ENCODE peak calls at places on chromosomes 11 and 22, in seven cellular contexts. One of them, this sample, is unnamed. For H3K4me1, the result is how much of the 10 kb centered on the place peaks cover.

GRCh38 chr11:88087281-88087680 is 88.0 kb downstream of the RAB38 start:
- DNase-seq in endodermal cell: no peak
- DNase-seq in psoas muscle: no peak
- DNase-seq in A549: no peak
- DNase-seq in lung: no peak
- DNase-seq in fibroblast of lung: no peak
- DNase-seq in pancreas: no peak
- DNase-seq in this sample: no peak

GRCh38 chr11:47271328-47271727 is 1.4 kb downstream of the MADD start:
- DNase-seq in pancreas: no peak
- DNase-seq in A549: no peak
- DNase-seq in lung: no peak
- DNase-seq in psoas muscle: no peak
- DNase-seq in fibroblast of lung: no peak
- DNase-seq in endodermal cell: no peak
- DNase-seq in this sample: no peak

GRCh38 chr11:59898046-59898445 is 19.5 kb downstream of the OOSP3 start:
- DNase-seq in endodermal cell: no peak
- DNase-seq in pancreas: no peak
- DNase-seq in A549: no peak
- DNase-seq in lung: no peak
- DNase-seq in psoas muscle: no peak
- DNase-seq in fibroblast of lung: no peak
- DNase-seq in this sample: no peak

GRCh38 chr22:42673898-42674390 is 24.8 kb upstream of the CYB5R3 start:
- DNase-seq in psoas muscle: no peak
- DNase-seq in fibroblast of lung: peak
- DNase-seq in lung: no peak
- DNase-seq in A549: no peak
- DNase-seq in pancreas: no peak
- DNase-seq in endodermal cell: no peak
- DNase-seq in this sample: no peak

GRCh38 chr11:130528301-130528651 is 79.8 kb downstream of the ADAMTS15 start:
- DNase-seq in A549: no peak
- DNase-seq in pancreas: no peak
- DNase-seq in fibroblast of lung: peak
- DNase-seq in lung: no peak
- DNase-seq in endodermal cell: no peak
- DNase-seq in psoas muscle: no peak
- DNase-seq in this sample: no peak

GRCh38 chr11:105357764-105358163 is 218.2 kb upstream of the CARD18 start:
- DNase-seq in A549: no peak
- DNase-seq in endodermal cell: no peak
- DNase-seq in fibroblast of lung: no peak
- DNase-seq in psoas muscle: no peak
- DNase-seq in lung: no peak
- DNase-seq in pancreas: no peak
- DNase-seq in this sample: no peak

GRCh38 chr22:38802671-38803121 is 8.8 kb upstream of the DNAL4 start:
- DNase-seq in pancreas: no peak
- DNase-seq in A549: peak
- DNase-seq in fibroblast of lung: peak
- DNase-seq in psoas muscle: peak
- DNase-seq in endodermal cell: peak
- DNase-seq in lung: peak
- DNase-seq in this sample: peak

GRCh38 chr22:45262931-45263789 is 21.6 kb upstream of the UPK3A start:
- DNase-seq in lung: peak
- DNase-seq in psoas muscle: peak
- DNase-seq in pancreas: no peak
- DNase-seq in endodermal cell: no peak
- DNase-seq in fibroblast of lung: no peak
- DNase-seq in A549: no peak
- DNase-seq in this sample: no peak

GRCh38 chr11:6612816-6613136 is 760 bp upstream of the TAF10 start:
- DNase-seq in fibroblast of lung: no peak
- DNase-seq in A549: no peak
- DNase-seq in pancreas: no peak
- DNase-seq in psoas muscle: no peak
- DNase-seq in lung: no peak
- DNase-seq in endodermal cell: peak
- DNase-seq in this sample: peak

GRCh38 chr22:38731703-38732161 is 24.1 kb downstream of the SUN2 start:
- DNase-seq in A549: no peak
- DNase-seq in endodermal cell: no peak
- DNase-seq in lung: no peak
- DNase-seq in fibroblast of lung: no peak
- DNase-seq in psoas muscle: no peak
- DNase-seq in pancreas: no peak
- DNase-seq in this sample: no peak

GRCh38 chr11:61756452-61757212 is 4.2 kb downstream of the MYRF start:
- DNase-seq in A549: peak
- DNase-seq in pancreas: peak
- DNase-seq in lung: no peak
- DNase-seq in fibroblast of lung: peak
- DNase-seq in endodermal cell: no peak
- DNase-seq in psoas muscle: no peak
- DNase-seq in this sample: no peak

GRCh38 chr11:123590296-123590912 is 64.0 kb downstream of the SCN3B start:
- DNase-seq in A549: peak
- DNase-seq in pancreas: no peak
- DNase-seq in fibroblast of lung: peak
- DNase-seq in psoas muscle: peak
- DNase-seq in endodermal cell: no peak
- DNase-seq in lung: no peak
- DNase-seq in this sample: no peak

GRCh38 chr22:26585104-26585790 is 4.7 kb downstream of the TPST2 start:
- DNase-seq in endodermal cell: no peak
- DNase-seq in lung: peak
- DNase-seq in psoas muscle: peak
- DNase-seq in A549: peak
- DNase-seq in pancreas: no peak
- DNase-seq in fibroblast of lung: peak
- DNase-seq in this sample: peak

GRCh38 chr11:61972112-61972795 is 4.8 kb upstream of the FTH1 start:
- DNase-seq in psoas muscle: no peak
- DNase-seq in A549: no peak
- DNase-seq in lung: no peak
- DNase-seq in fibroblast of lung: no peak
- DNase-seq in pancreas: no peak
- DNase-seq in endodermal cell: no peak
- DNase-seq in this sample: no peak

GRCh38 chr11:116111546-116111945 is 607.3 kb upstream of the CADM1 start:
- DNase-seq in lung: no peak
- DNase-seq in endodermal cell: peak
- DNase-seq in pancreas: no peak
- DNase-seq in A549: no peak
- DNase-seq in psoas muscle: no peak
- DNase-seq in fibroblast of lung: no peak
- DNase-seq in this sample: no peak

GRCh38 chr22:38844661-38845367 is 986 bp upstream of the NPTXR start:
- DNase-seq in psoas muscle: no peak
- DNase-seq in fibroblast of lung: no peak
- DNase-seq in A549: no peak
- DNase-seq in lung: no peak
- DNase-seq in endodermal cell: no peak
- DNase-seq in pancreas: no peak
- DNase-seq in this sample: no peak

GRCh38 chr22:28477556-28477955 is 202.1 kb downstream of the TTC28 start:
- DNase-seq in pancreas: no peak
- DNase-seq in endodermal cell: no peak
- DNase-seq in lung: no peak
- DNase-seq in A549: no peak
- DNase-seq in fibroblast of lung: no peak
- DNase-seq in psoas muscle: no peak
- DNase-seq in this sample: no peak

GRCh38 chr11:79617561-79617960 is 176.7 kb upstream of the TENM4 start:
- DNase-seq in pancreas: no peak
- DNase-seq in A549: no peak
- DNase-seq in psoas muscle: no peak
- DNase-seq in lung: no peak
- DNase-seq in fibroblast of lung: no peak
- DNase-seq in endodermal cell: no peak
- DNase-seq in this sample: no peak

GRCh38 chr11:35163707-35164496 is 24.9 kb downstream of the CD44 start:
- DNase-seq in psoas muscle: no peak
- DNase-seq in fibroblast of lung: no peak
- DNase-seq in A549: no peak
- DNase-seq in pancreas: no peak
- DNase-seq in lung: no peak
- DNase-seq in endodermal cell: peak
- DNase-seq in this sample: no peak

GRCh38 chr22:17115311-17115710 is 5.8 kb downstream of the TMEM121B start:
- DNase-seq in lung: no peak
- DNase-seq in fibroblast of lung: peak
- DNase-seq in A549: no peak
- DNase-seq in endodermal cell: no peak
- DNase-seq in psoas muscle: no peak
- DNase-seq in pancreas: no peak
- DNase-seq in this sample: no peak

GRCh38 chr11:92885600-92885999 is 83.9 kb upstream of the MTNR1B start:
- DNase-seq in pancreas: no peak
- DNase-seq in psoas muscle: no peak
- DNase-seq in lung: no peak
- DNase-seq in fibroblast of lung: no peak
- DNase-seq in endodermal cell: no peak
- DNase-seq in A549: no peak
- DNase-seq in this sample: no peak

GRCh38 chr11:57131080-57131790 is 50.5 kb upstream of the LRRC55 start:
- DNase-seq in fibroblast of lung: peak
- DNase-seq in pancreas: no peak
- DNase-seq in endodermal cell: peak
- DNase-seq in psoas muscle: peak
- DNase-seq in lung: peak
- DNase-seq in A549: peak
- DNase-seq in this sample: no peak

GRCh38 chr11:12189543-12190235 is 79.3 kb downstream of the MICAL2 start:
- DNase-seq in fibroblast of lung: no peak
- DNase-seq in psoas muscle: no peak
- DNase-seq in A549: no peak
- DNase-seq in lung: no peak
- DNase-seq in endodermal cell: no peak
- DNase-seq in pancreas: no peak
- DNase-seq in this sample: no peak

DNA sequence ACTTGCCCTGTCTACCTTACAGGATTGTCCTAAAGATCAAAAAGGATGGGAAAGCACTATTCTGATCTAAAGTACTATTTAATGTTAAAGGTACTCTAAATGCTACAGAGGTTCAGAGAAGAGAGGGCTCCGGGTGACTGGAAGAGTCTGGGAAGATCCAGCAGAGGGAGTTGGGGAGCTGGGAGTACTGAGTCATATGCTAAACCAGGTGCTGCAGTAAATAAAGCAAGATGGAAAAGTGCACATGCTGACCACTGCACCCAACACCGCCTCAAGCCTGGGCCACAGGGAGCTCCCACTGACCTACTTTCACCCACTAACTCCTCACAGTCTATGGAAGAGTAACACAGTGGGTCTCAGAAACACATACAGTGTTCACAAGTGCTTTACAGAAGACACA is 49.3 kb downstream of the WT1 start:
- DNase-seq in fibroblast of lung: peak
- DNase-seq in lung: no peak
- DNase-seq in psoas muscle: no peak
- DNase-seq in pancreas: no peak
- DNase-seq in A549: peak
- DNase-seq in endodermal cell: peak
- DNase-seq in this sample: no peak
- TF ChIP-seq CTCF in fibroblast of lung: peak
- TF ChIP-seq CTCF in lung: no peak
- TF ChIP-seq CTCF in psoas muscle: no peak
- TF ChIP-seq CTCF in pancreas: no peak
- TF ChIP-seq CTCF in A549: peak
- TF ChIP-seq CTCF in endodermal cell: peak
- TF ChIP-seq CTCF in this sample: no peak

GRCh38 chr22:40535189-40535512 is 101.4 kb downstream of the MRTFA start:
- DNase-seq in psoas muscle: no peak
- DNase-seq in lung: no peak
- DNase-seq in fibroblast of lung: no peak
- DNase-seq in pancreas: no peak
- DNase-seq in endodermal cell: no peak
- DNase-seq in A549: no peak
- DNase-seq in this sample: no peak
- H3K4me3 ChIP-seq in psoas muscle: no peak
- H3K4me3 ChIP-seq in lung: no peak
- H3K4me3 ChIP-seq in fibroblast of lung: no peak
- H3K4me3 ChIP-seq in pancreas: no peak
- H3K4me3 ChIP-seq in endodermal cell: no peak
- H3K4me3 ChIP-seq in A549: no peak
- H3K4me3 ChIP-seq in this sample: no peak

GRCh38 chr22:47149976-47150375 is 387.5 kb downstream of the TBC1D22A start:
- DNase-seq in lung: no peak
- DNase-seq in endodermal cell: no peak
- DNase-seq in A549: no peak
- DNase-seq in pancreas: no peak
- DNase-seq in fibroblast of lung: no peak
- DNase-seq in psoas muscle: no peak
- DNase-seq in this sample: no peak
- H3K4me1 ChIP-seq in lung: under half
- H3K4me1 ChIP-seq in endodermal cell: under half
- H3K4me1 ChIP-seq in A549: under half
- H3K4me1 ChIP-seq in pancreas: under half
- H3K4me1 ChIP-seq in fibroblast of lung: under half
- H3K4me1 ChIP-seq in psoas muscle: under half
- H3K4me1 ChIP-seq in this sample: under half

GRCh38 chr11:76667271-76667818 is 3.2 kb downstream of the LRRC32 start:
- DNase-seq in endodermal cell: peak
- DNase-seq in A549: no peak
- DNase-seq in fibroblast of lung: no peak
- DNase-seq in pancreas: peak
- DNase-seq in lung: no peak
- DNase-seq in psoas muscle: no peak
- DNase-seq in this sample: no peak

GRCh38 chr11:76666830-76667229 is 3.7 kb downstream of the LRRC32 start:
- DNase-seq in psoas muscle: no peak
- DNase-seq in lung: no peak
- DNase-seq in pancreas: no peak
- DNase-seq in endodermal cell: no peak
- DNase-seq in fibroblast of lung: no peak
- DNase-seq in A549: no peak
- DNase-seq in this sample: no peak

GRCh38 chr11:76666408-76666807 is 4.1 kb downstream of the LRRC32 start:
- DNase-seq in pancreas: peak
- DNase-seq in lung: no peak
- DNase-seq in A549: no peak
- DNase-seq in psoas muscle: peak
- DNase-seq in fibroblast of lung: peak
- DNase-seq in endodermal cell: peak
- DNase-seq in this sample: no peak

GRCh38 chr11:76668362-76669155 is 2.0 kb downstream of the LRRC32 start:
- DNase-seq in lung: no peak
- DNase-seq in fibroblast of lung: no peak
- DNase-seq in A549: no peak
- DNase-seq in psoas muscle: no peak
- DNase-seq in endodermal cell: peak
- DNase-seq in pancreas: peak
- DNase-seq in this sample: no peak

DNA sequence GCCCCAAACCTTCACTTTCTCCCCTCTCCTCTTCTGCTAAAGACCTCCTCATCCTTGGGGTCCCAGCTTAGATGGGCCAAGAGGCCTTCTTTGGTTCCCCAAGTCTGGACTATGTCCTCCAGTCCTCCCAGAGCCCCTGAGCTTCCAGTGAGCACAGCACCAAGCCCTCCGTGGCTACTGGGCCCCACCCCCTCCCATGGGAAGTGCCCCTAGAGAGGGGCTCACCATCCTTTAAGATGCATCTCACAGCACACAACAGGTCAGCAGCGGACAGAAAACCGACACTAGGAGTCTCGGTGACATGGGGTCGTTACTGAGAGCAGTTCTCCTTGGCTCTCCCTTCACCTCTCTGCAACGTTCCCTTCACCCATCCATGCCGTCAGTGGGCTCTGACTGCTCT is 2.7 kb downstream of the LRRC32 start:
- DNase-seq in A549: no peak
- DNase-seq in endodermal cell: peak
- DNase-seq in psoas muscle: no peak
- DNase-seq in pancreas: peak
- DNase-seq in lung: no peak
- DNase-seq in fibroblast of lung: no peak
- DNase-seq in this sample: peak
- TF ChIP-seq CTCF in A549: no peak
- TF ChIP-seq CTCF in endodermal cell: no peak
- TF ChIP-seq CTCF in psoas muscle: no peak
- TF ChIP-seq CTCF in pancreas: no peak
- TF ChIP-seq CTCF in lung: no peak
- TF ChIP-seq CTCF in fibroblast of lung: no peak
- TF ChIP-seq CTCF in this sample: no peak

This sample was measured in ovary.